ENCODE peak calls at places on chromosomes 7 and 10, in ten cellular contexts. X is esophagus squamous epithelium; G is fibroblast of lung; B is heart left ventricle; N is endothelial cell of umbilical vein; W is GM23248; T is sigmoid colon; Z is keratinocyte; L is CD8-positive, alpha-beta memory T cell; F is SJSA1. Y is an unnamed sample. For H3K4me1 and H3K9me3, the result is how much of the 10 kb centered on the place peaks cover.

GRCh38 chr10:127983701-127984100 is 76.8 kb downstream of the PTPRE start:
- DNase-seq in X (no peak), G (no peak), B (no peak), N (no peak), W (no peak), T (peak), Z (no peak), L (no peak), F (no peak), Y (no peak)

GRCh38 chr10:59464483-59464882 is 102.1 kb upstream of the FAM13C start:
- DNase-seq in X (no peak), G (no peak), B (no peak), N (no peak), W (no peak), T (no peak), Z (no peak), L (no peak), F (no peak), Y (no peak)

GRCh38 chr10:47438857-47439474 is 44.9 kb downstream of the ANXA8 start:
- DNase-seq in X (no peak), G (peak), B (no peak), N (peak), W (peak), T (no peak), Z (peak), L (no peak), F (peak), Y (peak)

GRCh38 chr7:79806161-79806734 is 328.4 kb upstream of the GNAI1 start:
- DNase-seq in X (no peak), G (peak), B (no peak), N (peak), W (peak), T (no peak), Z (no peak), L (no peak), F (no peak), Y (no peak)

GRCh38 chr7:108403597-108404217 is 52.5 kb downstream of the NRCAM start:
- DNase-seq in X (no peak), G (no peak), B (no peak), N (no peak), W (no peak), T (no peak), Z (no peak), L (no peak), F (no peak), Y (no peak)

GRCh38 chr7:137986252-137987010 is 15.5 kb downstream of the CREB3L2 start:
- DNase-seq in X (no peak), G (peak), B (no peak), N (no peak), W (peak), T (peak), Z (no peak), L (no peak), F (no peak), Y (no peak)

GRCh38 chr10:103768345-103768744 is 87.0 kb downstream of the SH3PXD2A start:
- DNase-seq in X (no peak), G (no peak), B (no peak), N (no peak), W (no peak), T (no peak), Z (no peak), L (no peak), F (no peak), Y (no peak)

GRCh38 chr7:82442492-82443043 is 1.0 kb downstream of the CACNA2D1 start:
- DNase-seq in X (no peak), G (peak), B (no peak), N (peak), W (no peak), T (peak), Z (no peak), L (no peak), F (no peak), Y (no peak)

GRCh38 chr10:128491686-128492085 is 365.5 kb upstream of the MKI67 start:
- DNase-seq in X (no peak), G (no peak), B (no peak), N (no peak), W (no peak), T (no peak), Z (no peak), L (no peak), F (no peak), Y (no peak)

GRCh38 chr7:55438765-55439525 is 73.8 kb downstream of the LANCL2 start:
- DNase-seq in X (no peak), G (peak), B (peak), N (peak), W (peak), T (no peak), Z (no peak), L (no peak), F (no peak), Y (no peak)

GRCh38 chr10:12201543-12201942 is 5.6 kb downstream of the CDC123 start:
- DNase-seq in X (no peak), G (no peak), B (no peak), N (no peak), W (peak), T (no peak), Z (no peak), L (no peak), F (no peak), Y (no peak)

GRCh38 chr7:130844811-130845580 is 111.0 kb upstream of the KLF14 start:
- DNase-seq in X (no peak), G (peak), B (peak), N (no peak), W (peak), T (no peak), Z (peak), L (no peak), F (peak), Y (peak)

GRCh38 chr10:72186633-72187330 is 29.0 kb upstream of the ANAPC16 start:
- DNase-seq in X (no peak), G (peak), B (no peak), N (peak), W (peak), T (peak), Z (no peak), L (no peak), F (no peak), Y (no peak)

GRCh38 chr7:2811476-2812118 is 32.5 kb downstream of the GNA12 start:
- DNase-seq in X (no peak), G (peak), B (no peak), N (no peak), W (no peak), T (peak), Z (no peak), L (no peak), F (no peak), Y (no peak)

GRCh38 chr7:54841772-54842707 is 83.0 kb upstream of the SEC61G start:
- DNase-seq in X (no peak), G (peak), B (peak), N (peak), W (peak), T (no peak), Z (no peak), L (no peak), F (no peak), Y (no peak)

GRCh38 chr7:2317556-2318293 is 3.5 kb upstream of the SNX8 start:
- DNase-seq in X (no peak), G (no peak), B (no peak), N (no peak), W (no peak), T (no peak), Z (no peak), L (no peak), F (no peak), Y (no peak)

GRCh38 chr7:55545496-55545895 is 26.8 kb downstream of the VOPP1 start:
- DNase-seq in X (no peak), G (peak), B (no peak), N (no peak), W (peak), T (no peak), Z (peak), L (no peak), F (peak), Y (no peak)

GRCh38 chr7:157610671-157611295 is 274.0 kb downstream of the DNAJB6 start:
- DNase-seq in X (no peak), G (peak), B (peak), N (no peak), W (no peak), T (no peak), Z (no peak), L (no peak), F (no peak), Y (no peak)

GRCh38 chr7:74230446-74231231 is 20.8 kb downstream of the LAT2 start:
- DNase-seq in X (no peak), G (no peak), B (no peak), N (no peak), W (no peak), T (no peak), Z (no peak), L (no peak), F (no peak), Y (no peak)

GRCh38 chr10:60073397-60073780 is 167.0 kb upstream of the CCDC6 start:
- DNase-seq in X (no peak), G (peak), B (no peak), N (no peak), W (no peak), T (no peak), Z (no peak), L (no peak), F (no peak), Y (no peak)

GRCh38 chr7:111041577-111041976 is 49.4 kb upstream of the LRRN3 start:
- DNase-seq in X (no peak), G (no peak), B (no peak), N (peak), W (no peak), T (no peak), Z (no peak), L (no peak), F (no peak), Y (no peak)

GRCh38 chr7:32941181-32941995 is 15.9 kb upstream of the FKBP9 start:
- DNase-seq in X (no peak), G (no peak), B (no peak), N (peak), W (peak), T (no peak), Z (no peak), L (no peak), F (no peak), Y (no peak)

GRCh38 chr7:15515201-15515777 is 46.5 kb downstream of the AGMO start:
- DNase-seq in X (no peak), G (peak), B (no peak), N (peak), W (peak), T (no peak), Z (no peak), L (no peak), F (no peak), Y (no peak)

GRCh38 chr10:12212454-12212853 is 16.5 kb downstream of the CDC123 start:
- DNase-seq in X (no peak), G (no peak), B (no peak), N (no peak), W (no peak), T (no peak), Z (no peak), L (no peak), F (no peak), Y (no peak)

GRCh38 chr10:43145313-43145712 is 7.1 kb downstream of the CSGALNACT2 start:
- DNase-seq in X (no peak), G (no peak), B (no peak), N (no peak), W (no peak), T (no peak), Z (no peak), L (no peak), F (no peak), Y (no peak)

GRCh38 chr10:121352456-121352855 is 245.8 kb downstream of the FGFR2 start:
- DNase-seq in X (no peak), G (peak), B (no peak), N (no peak), W (no peak), T (no peak), Z (no peak), L (no peak), F (no peak), Y (no peak)

GRCh38 chr7:1244701-1245526 is 12.2 kb downstream of the UNCX start:
- DNase-seq in X (no peak), G (no peak), B (peak), N (no peak), W (no peak), T (no peak), Z (no peak), L (no peak), F (no peak), Y (no peak)

GRCh38 chr7:143384148-143384547 is 3.0 kb downstream of the ZYX start:
- DNase-seq in X (no peak), G (peak), B (no peak), N (no peak), W (peak), T (peak), Z (no peak), L (no peak), F (no peak), Y (no peak)

GRCh38 chr10:114801411-114801813 is 20.2 kb upstream of the FHIP2A start:
- DNase-seq in X (no peak), G (no peak), B (no peak), N (no peak), W (no peak), T (no peak), Z (no peak), L (peak), F (no peak), Y (no peak)

GRCh38 chr7:41702635-41703371 is at the start of gene INHBA:
- DNase-seq in X (no peak), G (peak), B (no peak), N (peak), W (peak), T (no peak), Z (peak), L (no peak), F (no peak), Y (peak)

GRCh38 chr7:105794741-105795729 is 81.4 kb downstream of the ATXN7L1 start:
- DNase-seq in X (no peak), G (peak), B (no peak), N (peak), W (peak), T (peak), Z (no peak), L (no peak), F (no peak), Y (no peak)

GRCh38 chr10:30788307-30788706 is 158.8 kb upstream of the LYZL2 start:
- DNase-seq in X (no peak), G (peak), B (no peak), N (peak), W (peak), T (peak), Z (no peak), L (no peak), F (no peak), Y (no peak)

GRCh38 chr7:7292085-7292484 is 109.7 kb downstream of the C1GALT1 start:
- DNase-seq in X (no peak), G (no peak), B (no peak), N (no peak), W (no peak), T (no peak), Z (no peak), L (no peak), F (no peak), Y (no peak)
- H3K4me1 ChIP-seq in X (under half), G (under half), B (under half), N (under half), W (under half), T (under half), Z (under half), L (under half), F (under half), Y (under half)

DNA sequence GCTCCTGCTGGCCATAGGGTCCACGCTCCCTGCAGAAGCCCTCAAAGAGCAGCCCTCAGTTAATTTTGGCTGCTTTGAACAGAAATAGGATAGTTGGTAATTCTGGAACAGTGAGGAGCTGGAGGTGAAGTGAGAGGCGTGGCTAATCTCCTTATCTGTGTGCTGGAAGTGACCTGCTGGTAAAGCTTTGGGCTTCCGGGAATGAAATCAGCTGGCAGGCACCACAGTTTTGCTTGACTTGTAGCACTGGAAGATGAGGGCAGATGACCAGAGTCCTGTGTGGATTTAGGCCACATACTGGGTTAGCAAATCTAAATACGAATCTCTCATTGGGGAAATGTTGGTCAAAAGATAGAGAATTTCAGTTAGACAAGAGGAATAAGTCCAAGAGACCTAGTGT is 10.2 kb downstream of the ATP6V0E2 start:
- DNase-seq in X (no peak), G (no peak), B (no peak), N (no peak), W (no peak), T (no peak), Z (no peak), L (no peak), F (no peak), Y (no peak)
- H3K9me3 ChIP-seq in X (under half), G (under half), B (under half), N (under half), W (under half), T (under half), Z (under half), L (under half), F (under half), Y (under half)

DNA sequence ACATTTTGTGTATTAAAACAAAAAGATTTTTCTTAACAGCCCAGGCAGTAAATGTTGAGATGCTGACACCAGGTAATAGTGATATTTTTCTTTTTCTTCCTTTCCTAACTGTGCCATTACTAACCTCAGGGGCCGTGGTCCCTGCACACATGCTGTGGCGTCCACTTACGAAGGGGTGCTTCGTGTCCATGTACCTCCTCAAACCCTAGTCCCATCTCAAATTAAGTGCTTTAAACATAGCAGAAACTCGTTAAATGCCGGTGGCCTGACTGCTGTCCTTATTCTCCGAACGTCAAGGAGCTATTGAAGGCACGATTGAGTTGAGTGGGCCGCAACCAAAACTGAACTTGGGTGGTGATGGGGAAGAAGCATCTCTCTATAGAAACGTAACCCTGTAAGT is 132.4 kb downstream of the ZMYND11 start:
- DNase-seq in X (no peak), G (no peak), B (no peak), N (no peak), W (no peak), T (no peak), Z (no peak), L (no peak), F (no peak), Y (no peak)
- H3K27ac ChIP-seq in X (no peak), G (no peak), B (no peak), N (no peak), W (no peak), T (no peak), Z (no peak), L (no peak), F (no peak), Y (no peak)

GRCh38 chr10:32337343-32337742 is 9.6 kb downstream of the EPC1 start:
- DNase-seq in X (no peak), G (no peak), B (no peak), N (no peak), W (no peak), T (no peak), Z (no peak), L (no peak), F (no peak), Y (no peak)
- H3K4me1 ChIP-seq in X (under half), G (under half), B (under half), N (under half), W (under half), T (half or more), Z (under half), L (half or more), F (under half), Y (under half)